ENCODE peak calls at places on chromosomes 7 and 10, in nine cellular contexts. One of them, this sample, is unnamed.

GRCh38 chr10:97780991-97781540 is 9.3 kb upstream of the SFRP5 start:
- DNase-seq in GM12865: no peak
- DNase-seq in mammary epithelial cell: no peak
- DNase-seq in glomerular endothelial cell: no peak
- DNase-seq in activated naive CD8-positive, alpha-beta T cell treated with anti-CD3 and anti-CD28 coated beads, Interleukin-2, amount 10 ng/mL, durations not matched to agents 7 days and 5 days: no peak
- DNase-seq in NCI-H524 treated with DMSO at 0.1 percent for 48 hours: no peak
- DNase-seq in GM04504: no peak
- DNase-seq in NCI-H1092 treated with DMSO at 0.1 percent for 48 hours: no peak
- DNase-seq in mesendoderm: no peak
- DNase-seq in this sample: no peak

GRCh38 chr7:156780724-156781455 is 112.1 kb downstream of the LMBR1 start:
- DNase-seq in GM12865: peak; percentile 89
- DNase-seq in mammary epithelial cell: no peak
- DNase-seq in glomerular endothelial cell: no peak
- DNase-seq in activated naive CD8-positive, alpha-beta T cell treated with anti-CD3 and anti-CD28 coated beads, Interleukin-2, amount 10 ng/mL, durations not matched to agents 7 days and 5 days: no peak
- DNase-seq in NCI-H524 treated with DMSO at 0.1 percent for 48 hours: no peak
- DNase-seq in GM04504: no peak
- DNase-seq in NCI-H1092 treated with DMSO at 0.1 percent for 48 hours: no peak
- DNase-seq in mesendoderm: peak; percentile 21
- DNase-seq in this sample: no peak

GRCh38 chr7:4189151-4189570 is 492.9 kb upstream of the FOXK1 start:
- DNase-seq in GM12865: no peak
- DNase-seq in mammary epithelial cell: peak; percentile 96
- DNase-seq in glomerular endothelial cell: no peak
- DNase-seq in activated naive CD8-positive, alpha-beta T cell treated with anti-CD3 and anti-CD28 coated beads, Interleukin-2, amount 10 ng/mL, durations not matched to agents 7 days and 5 days: no peak
- DNase-seq in NCI-H524 treated with DMSO at 0.1 percent for 48 hours: no peak
- DNase-seq in GM04504: no peak
- DNase-seq in NCI-H1092 treated with DMSO at 0.1 percent for 48 hours: peak; percentile 56
- DNase-seq in mesendoderm: no peak
- DNase-seq in this sample: no peak

GRCh38 chr10:30812018-30812851 is 182.7 kb upstream of the LYZL2 start:
- DNase-seq in GM12865: no peak
- DNase-seq in mammary epithelial cell: no peak
- DNase-seq in glomerular endothelial cell: no peak
- DNase-seq in activated naive CD8-positive, alpha-beta T cell treated with anti-CD3 and anti-CD28 coated beads, Interleukin-2, amount 10 ng/mL, durations not matched to agents 7 days and 5 days: no peak
- DNase-seq in NCI-H524 treated with DMSO at 0.1 percent for 48 hours: no peak
- DNase-seq in GM04504: no peak
- DNase-seq in NCI-H1092 treated with DMSO at 0.1 percent for 48 hours: peak; percentile 78
- DNase-seq in mesendoderm: no peak
- DNase-seq in this sample: no peak

GRCh38 chr10:44306147-44306710 is 78.7 kb downstream of the CXCL12 start:
- DNase-seq in GM12865: no peak
- DNase-seq in mammary epithelial cell: no peak
- DNase-seq in glomerular endothelial cell: no peak
- DNase-seq in activated naive CD8-positive, alpha-beta T cell treated with anti-CD3 and anti-CD28 coated beads, Interleukin-2, amount 10 ng/mL, durations not matched to agents 7 days and 5 days: no peak
- DNase-seq in NCI-H524 treated with DMSO at 0.1 percent for 48 hours: no peak
- DNase-seq in GM04504: peak; percentile 58
- DNase-seq in NCI-H1092 treated with DMSO at 0.1 percent for 48 hours: no peak
- DNase-seq in mesendoderm: no peak
- DNase-seq in this sample: no peak

GRCh38 chr10:53233759-53234158 is 461.2 kb upstream of the MBL2 start:
- DNase-seq in GM12865: no peak
- DNase-seq in mammary epithelial cell: no peak
- DNase-seq in glomerular endothelial cell: no peak
- DNase-seq in activated naive CD8-positive, alpha-beta T cell treated with anti-CD3 and anti-CD28 coated beads, Interleukin-2, amount 10 ng/mL, durations not matched to agents 7 days and 5 days: no peak
- DNase-seq in NCI-H524 treated with DMSO at 0.1 percent for 48 hours: no peak
- DNase-seq in GM04504: no peak
- DNase-seq in NCI-H1092 treated with DMSO at 0.1 percent for 48 hours: no peak
- DNase-seq in mesendoderm: no peak
- DNase-seq in this sample: no peak

GRCh38 chr7:51366930-51367613 is 50.5 kb upstream of the COBL start:
- DNase-seq in GM12865: peak; percentile 36
- DNase-seq in mammary epithelial cell: peak; percentile 34
- DNase-seq in glomerular endothelial cell: no peak
- DNase-seq in activated naive CD8-positive, alpha-beta T cell treated with anti-CD3 and anti-CD28 coated beads, Interleukin-2, amount 10 ng/mL, durations not matched to agents 7 days and 5 days: no peak
- DNase-seq in NCI-H524 treated with DMSO at 0.1 percent for 48 hours: peak; percentile 46
- DNase-seq in GM04504: peak; percentile 2
- DNase-seq in NCI-H1092 treated with DMSO at 0.1 percent for 48 hours: peak; percentile 80
- DNase-seq in mesendoderm: peak; percentile 92
- DNase-seq in this sample: peak; percentile 84

GRCh38 chr10:103847909-103848468 is 7.4 kb downstream of the SH3PXD2A start:
- DNase-seq in GM12865: no peak
- DNase-seq in mammary epithelial cell: no peak
- DNase-seq in glomerular endothelial cell: no peak
- DNase-seq in activated naive CD8-positive, alpha-beta T cell treated with anti-CD3 and anti-CD28 coated beads, Interleukin-2, amount 10 ng/mL, durations not matched to agents 7 days and 5 days: no peak
- DNase-seq in NCI-H524 treated with DMSO at 0.1 percent for 48 hours: no peak
- DNase-seq in GM04504: no peak
- DNase-seq in NCI-H1092 treated with DMSO at 0.1 percent for 48 hours: no peak
- DNase-seq in mesendoderm: peak; percentile 74
- DNase-seq in this sample: no peak

GRCh38 chr10:130440494-130440893 is 304.3 kb downstream of the GLRX3 start:
- DNase-seq in GM12865: no peak
- DNase-seq in mammary epithelial cell: no peak
- DNase-seq in glomerular endothelial cell: no peak
- DNase-seq in activated naive CD8-positive, alpha-beta T cell treated with anti-CD3 and anti-CD28 coated beads, Interleukin-2, amount 10 ng/mL, durations not matched to agents 7 days and 5 days: no peak
- DNase-seq in NCI-H524 treated with DMSO at 0.1 percent for 48 hours: no peak
- DNase-seq in GM04504: no peak
- DNase-seq in NCI-H1092 treated with DMSO at 0.1 percent for 48 hours: no peak
- DNase-seq in mesendoderm: no peak
- DNase-seq in this sample: no peak

This sample was measured in D341Med.